ENCODE peak calls at places on chromosomes 3 and 15, in six cellular contexts. One of them, this sample, is unnamed.
A peak's percentile ranks its signal among the peaks of the same experiment; 100 is the strongest.

GRCh38 chr15:25070357-25070963 is 115.7 kb downstream of the SNRPN start:
- DNase-seq in NB4: no peak
- DNase-seq in K562: no peak
- DNase-seq in Peyer's patch: no peak
- DNase-seq in IMR-90: no peak
- DNase-seq in uterus: no peak
- DNase-seq in this sample: no peak

GRCh38 chr3:101532783-101533602 is 20.0 kb upstream of the SENP7 start:
- DNase-seq in NB4: no peak
- DNase-seq in K562: no peak
- DNase-seq in Peyer's patch: no peak
- DNase-seq in IMR-90: no peak
- DNase-seq in uterus: no peak
- DNase-seq in this sample: no peak

GRCh38 chr15:67164401-67164791 is 90.1 kb downstream of the AAGAB start:
- DNase-seq in NB4: no peak
- DNase-seq in K562: no peak
- DNase-seq in Peyer's patch: no peak
- DNase-seq in IMR-90: no peak
- DNase-seq in uterus: peak; percentile 16
- DNase-seq in this sample: no peak

GRCh38 chr3:46865034-46865507 is 1.8 kb upstream of the MYL3 start:
- DNase-seq in NB4: no peak
- DNase-seq in K562: no peak
- DNase-seq in Peyer's patch: no peak
- DNase-seq in IMR-90: no peak
- DNase-seq in uterus: no peak
- DNase-seq in this sample: peak; percentile 23

GRCh38 chr3:107855710-107856109 is 235.1 kb downstream of the CD47 start:
- DNase-seq in NB4: peak; percentile 42
- DNase-seq in K562: peak; percentile 21
- DNase-seq in Peyer's patch: no peak
- DNase-seq in IMR-90: peak; percentile 13
- DNase-seq in uterus: no peak
- DNase-seq in this sample: no peak

GRCh38 chr3:119580148-119580760 is 962 bp downstream of the ADPRH start:
- DNase-seq in NB4: peak; percentile 71
- DNase-seq in K562: no peak
- DNase-seq in Peyer's patch: no peak
- DNase-seq in IMR-90: no peak
- DNase-seq in uterus: peak; percentile 29
- DNase-seq in this sample: no peak

GRCh38 chr15:40501487-40501886 is 30.7 kb downstream of the CHST14 start:
- DNase-seq in NB4: no peak
- DNase-seq in K562: no peak
- DNase-seq in Peyer's patch: no peak
- DNase-seq in IMR-90: no peak
- DNase-seq in uterus: no peak
- DNase-seq in this sample: no peak

GRCh38 chr3:148861277-148861869 is 3.7 kb upstream of the CPA3 start:
- DNase-seq in NB4: peak; percentile 57
- DNase-seq in K562: peak; percentile 31
- DNase-seq in Peyer's patch: no peak
- DNase-seq in IMR-90: peak; percentile 54
- DNase-seq in uterus: no peak
- DNase-seq in this sample: no peak

GRCh38 chr15:86040360-86041095 is 39.1 kb upstream of the AGBL1 start:
- DNase-seq in NB4: no peak
- DNase-seq in K562: no peak
- DNase-seq in Peyer's patch: no peak
- DNase-seq in IMR-90: no peak
- DNase-seq in uterus: no peak
- DNase-seq in this sample: no peak

GRCh38 chr15:64678126-64678819 is 97.1 kb downstream of the RBPMS2 start:
- DNase-seq in NB4: no peak
- DNase-seq in K562: no peak
- DNase-seq in Peyer's patch: no peak
- DNase-seq in IMR-90: no peak
- DNase-seq in uterus: no peak
- DNase-seq in this sample: no peak

GRCh38 chr3:36894924-36895323 is 49.9 kb downstream of the TRANK1 start:
- DNase-seq in NB4: peak; percentile 25
- DNase-seq in K562: no peak
- DNase-seq in Peyer's patch: no peak
- DNase-seq in IMR-90: no peak
- DNase-seq in uterus: no peak
- DNase-seq in this sample: no peak

GRCh38 chr3:164450276-164450905 is 627.9 kb downstream of the SI start:
- DNase-seq in NB4: no peak
- DNase-seq in K562: no peak
- DNase-seq in Peyer's patch: no peak
- DNase-seq in IMR-90: no peak
- DNase-seq in uterus: no peak
- DNase-seq in this sample: no peak

GRCh38 chr3:115512565-115513410 is 110.5 kb upstream of the GAP43 start:
- DNase-seq in NB4: no peak
- DNase-seq in K562: no peak
- DNase-seq in Peyer's patch: no peak
- DNase-seq in IMR-90: peak; percentile 38
- DNase-seq in uterus: no peak
- DNase-seq in this sample: peak; percentile 26

GRCh38 chr3:36700537-36701248 is 63.7 kb downstream of the DCLK3 start:
- DNase-seq in NB4: peak; percentile 67
- DNase-seq in K562: peak; percentile 70
- DNase-seq in Peyer's patch: no peak
- DNase-seq in IMR-90: peak; percentile 85
- DNase-seq in uterus: peak; percentile 53
- DNase-seq in this sample: peak; percentile 52

GRCh38 chr15:91488452-91488851 is 365.1 kb upstream of the SLCO3A1 start:
- DNase-seq in NB4: no peak
- DNase-seq in K562: no peak
- DNase-seq in Peyer's patch: no peak
- DNase-seq in IMR-90: peak; percentile 13
- DNase-seq in uterus: no peak
- DNase-seq in this sample: no peak

GRCh38 chr3:134640872-134641470 is 9.9 kb downstream of the KY start:
- DNase-seq in NB4: peak; percentile 76
- DNase-seq in K562: peak; percentile 25
- DNase-seq in Peyer's patch: no peak
- DNase-seq in IMR-90: peak; percentile 49
- DNase-seq in uterus: no peak
- DNase-seq in this sample: no peak

GRCh38 chr3:14138878-14139659 is 14.2 kb downstream of the TMEM43 start:
- DNase-seq in NB4: no peak
- DNase-seq in K562: no peak
- DNase-seq in Peyer's patch: no peak
- DNase-seq in IMR-90: no peak
- DNase-seq in uterus: no peak
- DNase-seq in this sample: peak; percentile 42

GRCh38 chr15:74882528-74882927 is 7.3 kb upstream of the MPI start:
- DNase-seq in NB4: no peak
- DNase-seq in K562: no peak
- DNase-seq in Peyer's patch: no peak
- DNase-seq in IMR-90: no peak
- DNase-seq in uterus: no peak
- DNase-seq in this sample: no peak

GRCh38 chr3:103794656-103795055 is 1359.8 kb downstream of the ZPLD1 start:
- DNase-seq in NB4: peak; percentile 11
- DNase-seq in K562: no peak
- DNase-seq in Peyer's patch: no peak
- DNase-seq in IMR-90: no peak
- DNase-seq in uterus: no peak
- DNase-seq in this sample: no peak

GRCh38 chr15:87672309-87672897 is 584.1 kb downstream of the NTRK3 start:
- DNase-seq in NB4: no peak
- DNase-seq in K562: no peak
- DNase-seq in Peyer's patch: no peak
- DNase-seq in IMR-90: peak; percentile 41
- DNase-seq in uterus: peak; percentile 27
- DNase-seq in this sample: no peak

GRCh38 chr3:9276761-9277370 is 27.4 kb upstream of the SRGAP3 start:
- DNase-seq in NB4: no peak
- DNase-seq in K562: no peak
- DNase-seq in Peyer's patch: no peak
- DNase-seq in IMR-90: no peak
- DNase-seq in uterus: no peak
- DNase-seq in this sample: no peak

GRCh38 chr3:63067999-63068645 is 192.9 kb upstream of the CADPS start:
- DNase-seq in NB4: peak; percentile 49
- DNase-seq in K562: peak; percentile 7
- DNase-seq in Peyer's patch: no peak
- DNase-seq in IMR-90: peak; percentile 24
- DNase-seq in uterus: no peak
- DNase-seq in this sample: no peak

GRCh38 chr3:188583476-188584161 is 429.7 kb downstream of the LPP start:
- DNase-seq in NB4: no peak
- DNase-seq in K562: no peak
- DNase-seq in Peyer's patch: peak; percentile 52
- DNase-seq in IMR-90: peak; percentile 29
- DNase-seq in uterus: no peak
- DNase-seq in this sample: peak; percentile 70

GRCh38 chr3:49701388-49702077 is 12.2 kb downstream of the RNF123 start:
- DNase-seq in NB4: peak; percentile 39
- DNase-seq in K562: no peak
- DNase-seq in Peyer's patch: no peak
- DNase-seq in IMR-90: no peak
- DNase-seq in uterus: no peak
- DNase-seq in this sample: no peak
- TF ChIP-seq CTCF in NB4: peak; percentile 38
- TF ChIP-seq CTCF in K562: peak; percentile 38
- TF ChIP-seq CTCF in Peyer's patch: peak; percentile 37
- TF ChIP-seq CTCF in IMR-90: peak; percentile 53
- TF ChIP-seq CTCF in uterus: no peak
- TF ChIP-seq CTCF in this sample: peak; percentile 48

GRCh38 chr15:41621200-41622193 is 38.7 kb upstream of the MGA start:
- DNase-seq in NB4: peak; percentile 85
- DNase-seq in K562: no peak
- DNase-seq in Peyer's patch: peak; percentile 81
- DNase-seq in IMR-90: peak; percentile 77
- DNase-seq in uterus: peak; percentile 84
- DNase-seq in this sample: peak; percentile 89
- H3K4me3 ChIP-seq in NB4: peak overlapping the region; percentile 77
- H3K4me3 ChIP-seq in K562: no peak overlapping the region
- H3K4me3 ChIP-seq in Peyer's patch: peak overlapping the region; percentile 53
- H3K4me3 ChIP-seq in IMR-90: peak overlapping the region; percentile 70
- H3K4me3 ChIP-seq in uterus: peak overlapping the region; percentile 48
- H3K4me3 ChIP-seq in this sample: peak overlapping the region; percentile 66

GRCh38 chr15:89243691-89244511 is at the start of gene FANCI:
- DNase-seq in NB4: peak; percentile 98
- DNase-seq in K562: peak; percentile 96
- DNase-seq in Peyer's patch: peak; percentile 97
- DNase-seq in IMR-90: peak; percentile 90
- DNase-seq in uterus: peak; percentile 95
- DNase-seq in this sample: peak; percentile 98
- TF ChIP-seq POLR2A in NB4: peak; percentile 82
- TF ChIP-seq POLR2A in K562: peak; percentile 89
- TF ChIP-seq POLR2A in Peyer's patch: no peak
- TF ChIP-seq POLR2A in IMR-90: no peak
- TF ChIP-seq POLR2A in uterus: no peak
- TF ChIP-seq POLR2A in this sample: peak; percentile 59

GRCh38 chr3:64318001-64318400 is 92.7 kb upstream of the PRICKLE2 start:
- DNase-seq in NB4: no peak
- DNase-seq in K562: no peak
- DNase-seq in Peyer's patch: no peak
- DNase-seq in IMR-90: no peak
- DNase-seq in uterus: no peak
- DNase-seq in this sample: no peak

GRCh38 chr3:64321747-64322146 is 96.5 kb upstream of the PRICKLE2 start:
- DNase-seq in NB4: no peak
- DNase-seq in K562: no peak
- DNase-seq in Peyer's patch: no peak
- DNase-seq in IMR-90: peak; percentile 85
- DNase-seq in uterus: no peak
- DNase-seq in this sample: no peak

GRCh38 chr3:64316971-64317370 is 91.7 kb upstream of the PRICKLE2 start:
- DNase-seq in NB4: no peak
- DNase-seq in K562: no peak
- DNase-seq in Peyer's patch: no peak
- DNase-seq in IMR-90: peak; percentile 54
- DNase-seq in uterus: no peak
- DNase-seq in this sample: no peak

GRCh38 chr3:64318670-64319271 is 93.5 kb upstream of the PRICKLE2 start:
- DNase-seq in NB4: no peak
- DNase-seq in K562: no peak
- DNase-seq in Peyer's patch: no peak
- DNase-seq in IMR-90: no peak
- DNase-seq in uterus: no peak
- DNase-seq in this sample: no peak

GRCh38 chr3:64319391-64319790 is 94.1 kb upstream of the PRICKLE2 start:
- DNase-seq in NB4: no peak
- DNase-seq in K562: no peak
- DNase-seq in Peyer's patch: no peak
- DNase-seq in IMR-90: no peak
- DNase-seq in uterus: no peak
- DNase-seq in this sample: no peak
- TF ChIP-seq CTCF in NB4: no peak
- TF ChIP-seq CTCF in K562: no peak
- TF ChIP-seq CTCF in Peyer's patch: no peak
- TF ChIP-seq CTCF in IMR-90: peak; percentile 22
- TF ChIP-seq CTCF in uterus: no peak
- TF ChIP-seq CTCF in this sample: no peak

GRCh38 chr3:129625071-129625874 is 18.8 kb upstream of the PLXND1 start:
- DNase-seq in NB4: peak; percentile 58
- DNase-seq in K562: no peak
- DNase-seq in Peyer's patch: no peak
- DNase-seq in IMR-90: no peak
- DNase-seq in uterus: peak; percentile 32
- DNase-seq in this sample: no peak
- H3K4me3 ChIP-seq in NB4: no peak overlapping the region
- H3K4me3 ChIP-seq in K562: no peak overlapping the region
- H3K4me3 ChIP-seq in Peyer's patch: no peak overlapping the region
- H3K4me3 ChIP-seq in IMR-90: no peak overlapping the region
- H3K4me3 ChIP-seq in uterus: no peak overlapping the region
- H3K4me3 ChIP-seq in this sample: no peak overlapping the region

DNA sequence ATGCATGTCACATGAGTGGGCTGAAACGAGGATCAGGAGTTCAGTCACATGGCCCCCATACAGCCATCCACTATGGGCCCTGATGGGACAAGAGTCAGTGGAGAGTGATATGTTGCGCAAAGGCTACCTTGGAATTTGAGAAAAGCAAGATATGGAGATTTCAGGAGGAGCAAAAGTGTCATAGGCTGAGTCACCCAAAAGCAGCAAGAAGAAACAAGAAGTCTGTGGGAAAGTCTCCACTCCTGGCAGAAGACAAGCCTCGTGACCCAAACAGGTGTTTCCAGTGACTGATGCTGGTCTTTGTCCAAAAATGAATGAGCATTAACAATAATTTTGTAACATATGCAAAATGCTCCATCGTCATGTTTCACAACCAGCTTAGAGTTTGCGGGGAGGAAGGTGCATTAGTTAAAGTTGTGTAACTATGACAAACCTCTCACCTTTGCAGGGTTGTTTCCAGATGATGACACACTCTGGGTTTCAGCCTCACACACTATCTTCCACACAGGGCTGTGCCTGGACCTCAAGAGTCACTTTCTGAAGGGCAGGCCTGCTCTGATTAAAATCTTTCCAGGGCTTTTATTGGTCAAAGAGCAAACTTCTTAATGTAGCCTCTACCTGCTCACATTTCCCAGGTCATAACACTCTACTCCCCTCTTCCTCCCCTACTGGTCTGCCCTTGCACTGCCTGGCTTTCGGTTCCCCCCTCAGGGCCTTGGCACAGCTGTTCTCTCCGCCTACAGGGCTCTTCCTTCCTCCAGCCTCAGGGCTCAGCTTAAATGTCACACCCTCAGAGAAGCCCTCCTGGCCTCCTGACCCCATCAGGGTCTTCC is 3.9 kb upstream of the DNASE1L3 start:
- DNase-seq in NB4: no peak
- DNase-seq in K562: no peak
- DNase-seq in Peyer's patch: no peak
- DNase-seq in IMR-90: peak; percentile 42
- DNase-seq in uterus: no peak
- DNase-seq in this sample: no peak
- TF ChIP-seq POLR2A in NB4: no peak
- TF ChIP-seq POLR2A in K562: no peak
- TF ChIP-seq POLR2A in Peyer's patch: no peak
- TF ChIP-seq POLR2A in IMR-90: no peak
- TF ChIP-seq POLR2A in uterus: no peak
- TF ChIP-seq POLR2A in this sample: no peak